ENCODE peak calls at places on chromosomes 12 and 14, in eight cellular contexts. R is testis, E is A549, M is GM12892, F is spleen, L is IMR-90, V is upper lobe of left lung, P is adrenal gland. C is an unnamed sample.

GRCh38 chr12:132327351-132328171 is 1.8 kb downstream of the GALNT9 start:
- DNase-seq in E (peak; percentile 48), P (peak; percentile 86), F (no peak), L (peak; percentile 82), V (peak; percentile 60), R (peak; percentile 22), M (no peak), C (no peak)

GRCh38 chr14:99065551-99065950 is 206.4 kb downstream of the BCL11B start:
- DNase-seq in V (no peak), L (no peak), M (no peak), F (no peak), P (no peak), R (no peak), E (no peak), C (no peak)

GRCh38 chr14:36021030-36021422 is 155.5 kb downstream of the PTCSC3 start:
- DNase-seq in M (no peak), P (no peak), F (no peak), R (no peak), L (no peak), V (no peak), E (no peak), C (no peak)

GRCh38 chr12:108312885-108313203 is 26.3 kb downstream of the CMKLR1 start:
- DNase-seq in R (peak; percentile 67), V (peak; percentile 71), M (no peak), E (no peak), P (peak; percentile 38), F (no peak), L (no peak), C (no peak)

GRCh38 chr14:98808494-98809407 is 463.2 kb downstream of the BCL11B start:
- DNase-seq in P (no peak), E (no peak), F (no peak), M (no peak), R (peak; percentile 15), L (no peak), V (no peak), C (no peak)

GRCh38 chr14:93970967-93971634 is 5.3 kb downstream of the ASB2 start:
- DNase-seq in L (peak; percentile 18), R (no peak), M (peak; percentile 69), P (no peak), E (no peak), V (no peak), F (peak; percentile 89), C (no peak)

GRCh38 chr14:23512156-23512555 is 39.4 kb downstream of the ZFHX2 start:
- DNase-seq in E (no peak), M (no peak), F (no peak), P (no peak), V (no peak), R (no peak), L (no peak), C (no peak)

GRCh38 chr12:1830401-1830845 is 10.1 kb downstream of the LRTM2 start:
- DNase-seq in E (no peak), P (no peak), F (peak; percentile 18), L (no peak), V (no peak), M (no peak), R (no peak), C (no peak)

GRCh38 chr12:94457331-94457730 is 2.3 kb downstream of the CEP83 start:
- DNase-seq in V (no peak), L (no peak), E (no peak), F (no peak), R (no peak), P (no peak), M (no peak), C (no peak)

GRCh38 chr12:109883429-109883828 is 3.1 kb upstream of the GLTP start:
- DNase-seq in V (no peak), P (no peak), F (no peak), E (peak; percentile 58), M (no peak), L (no peak), R (no peak), C (peak; percentile 58)

GRCh38 chr12:57964421-57964820 is 23.1 kb downstream of the ATP23 start:
- DNase-seq in V (no peak), F (no peak), L (no peak), P (no peak), R (no peak), M (no peak), E (no peak), C (no peak)

GRCh38 chr12:124625867-124626675 is 58.7 kb upstream of the NCOR2 start:
- DNase-seq in F (peak; percentile 85), V (peak; percentile 89), L (peak; percentile 53), R (peak; percentile 76), E (peak; percentile 87), M (no peak), P (peak; percentile 74), C (peak; percentile 36)

GRCh38 chr12:50933459-50934124 is 18.8 kb upstream of the HIGD1C start:
- DNase-seq in M (no peak), L (no peak), F (no peak), E (peak; percentile 29), R (no peak), V (no peak), P (no peak), C (peak; percentile 33)

GRCh38 chr14:34081576-34082136 is 130.8 kb upstream of the EGLN3 start:
- DNase-seq in R (no peak), F (no peak), L (peak; percentile 40), M (no peak), E (peak; percentile 59), P (no peak), V (no peak), C (no peak)

GRCh38 chr12:65362231-65362630 is 83.7 kb downstream of the MSRB3 start:
- DNase-seq in R (no peak), V (no peak), F (no peak), M (no peak), P (no peak), L (peak; percentile 22), E (no peak), C (no peak)

GRCh38 chr12:66269757-66270383 is 32.4 kb upstream of the HELB start:
- DNase-seq in E (peak; percentile 53), R (peak; percentile 30), L (peak; percentile 62), P (no peak), V (no peak), M (no peak), F (no peak), C (peak; percentile 51)

GRCh38 chr12:98221243-98221808 is 294.1 kb upstream of the TMPO start:
- DNase-seq in F (no peak), V (no peak), R (no peak), L (no peak), P (no peak), E (no peak), M (no peak), C (no peak)

GRCh38 chr12:88122666-88123065 is 19.2 kb downstream of the CEP290 start:
- DNase-seq in P (no peak), R (no peak), M (no peak), L (no peak), V (no peak), F (no peak), E (no peak), C (no peak)
- TF ChIP-seq POLR2A in P (no peak), R (no peak), M (no peak), L (no peak), V (no peak), F (no peak), E (no peak), C (no peak)

GRCh38 chr14:92726135-92726932 is 22.1 kb downstream of the LGMN start:
- DNase-seq in E (peak; percentile 93), F (no peak), V (peak; percentile 93), R (peak; percentile 75), P (peak; percentile 93), M (no peak), L (peak; percentile 89), C (peak; percentile 62)
- TF ChIP-seq POLR2A in E (no peak), F (no peak), V (no peak), R (no peak), P (no peak), M (peak; percentile 11), L (no peak), C (no peak)

DNA sequence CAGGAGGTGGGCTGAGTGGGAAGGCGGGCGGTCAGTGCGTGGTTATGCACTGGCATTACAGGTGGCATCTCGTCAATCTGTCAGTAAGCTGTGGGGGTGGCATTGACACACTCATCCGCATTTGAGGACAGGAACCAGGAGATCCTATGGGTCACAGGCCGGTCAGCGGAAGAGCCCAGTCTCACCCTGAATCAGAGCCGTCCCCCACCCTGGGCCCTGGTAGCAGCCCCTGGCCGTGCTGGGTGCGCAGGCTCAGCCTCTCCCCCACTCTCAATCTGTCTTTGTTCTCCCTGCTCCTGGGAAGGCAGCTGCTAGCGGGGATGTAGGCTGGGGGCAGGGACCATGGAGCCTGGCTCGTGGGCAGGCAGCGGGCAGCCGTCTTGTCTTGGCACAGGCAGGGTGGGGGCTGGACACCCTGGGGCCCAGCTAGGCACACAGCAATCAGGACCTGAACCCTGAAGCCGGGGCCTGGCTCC is 5.1 kb downstream of the INF2 start:
- DNase-seq in P (no peak), F (no peak), E (no peak), V (no peak), R (peak; percentile 86), L (no peak), M (no peak), C (no peak)
- TF ChIP-seq POLR2A in P (no peak), F (no peak), E (no peak), V (no peak), R (no peak), L (no peak), M (no peak), C (no peak)

GRCh38 chr12:29376118-29376517 is 4.9 kb downstream of the ERGIC2 start:
- DNase-seq in E (no peak), F (no peak), L (no peak), V (no peak), P (no peak), M (no peak), R (no peak), C (no peak)

GRCh38 chr12:29374913-29375312 is 6.1 kb downstream of the ERGIC2 start:
- DNase-seq in L (no peak), M (no peak), E (no peak), P (no peak), R (no peak), V (no peak), F (no peak), C (no peak)

GRCh38 chr12:29382251-29382650 is 1.3 kb upstream of the ERGIC2 start:
- DNase-seq in L (no peak), V (no peak), R (no peak), F (no peak), M (no peak), P (no peak), E (no peak), C (no peak)

DNA sequence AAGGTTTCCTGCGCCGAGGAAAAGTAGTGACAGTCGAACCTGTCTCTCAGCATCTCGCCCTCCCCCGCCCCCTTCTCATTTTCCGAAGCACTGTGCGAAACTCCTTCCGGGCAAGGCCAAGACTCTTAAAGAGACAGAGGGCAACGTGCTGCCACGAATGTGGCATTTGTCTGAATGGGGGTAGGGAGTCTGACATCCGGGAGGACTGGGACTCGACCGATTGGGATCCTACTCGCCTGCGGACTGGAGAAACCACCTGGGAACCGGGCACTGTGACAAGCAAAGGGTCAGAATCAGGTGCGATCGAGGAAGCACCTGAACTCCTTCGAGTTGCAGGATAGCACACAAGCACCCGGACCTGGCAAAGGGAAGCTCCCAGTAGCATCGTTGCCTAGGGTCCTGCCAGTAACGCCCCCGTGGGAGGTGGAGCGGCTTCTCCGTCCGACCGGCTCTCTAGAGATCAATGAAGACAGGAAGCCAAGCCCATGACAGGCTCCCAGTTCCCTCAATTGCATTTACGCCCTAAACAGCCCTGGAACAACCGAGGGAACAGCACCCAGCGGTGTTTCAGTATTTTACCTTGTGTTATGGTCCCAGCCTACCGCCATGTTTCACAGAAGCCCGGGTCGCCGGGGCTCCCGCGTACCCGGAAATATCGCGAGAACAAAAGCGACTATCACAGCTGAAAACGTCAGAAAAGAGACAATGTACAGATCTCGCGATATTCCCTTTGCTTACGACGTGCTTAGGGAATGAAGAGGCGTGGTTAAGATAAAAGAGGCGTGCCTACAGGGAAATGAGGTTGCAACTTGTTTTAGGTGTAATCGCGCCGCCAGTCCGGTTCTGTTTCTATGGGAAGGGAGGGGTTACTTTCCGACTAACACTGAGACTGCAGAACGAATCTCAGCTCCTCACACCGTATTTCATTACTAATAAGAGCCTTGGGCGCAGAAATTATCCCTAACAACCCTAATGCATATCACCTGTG is at the start of gene ERGIC2:
- DNase-seq in R (peak; percentile 97), M (peak; percentile 47), V (peak; percentile 93), P (peak; percentile 95), F (peak; percentile 93), L (peak; percentile 99), E (peak; percentile 99), C (peak; percentile 99)
- TF ChIP-seq POLR2A in R (peak; percentile 5), M (peak; percentile 56), V (peak; percentile 52), P (peak; percentile 78), F (peak; percentile 33), L (peak; percentile 69), E (peak; percentile 42), C (peak; percentile 87)